ENCODE peak calls at places on chromosomes 2 and 18, in six cellular contexts. M is HCEC 1CT; W is LoVo; J is AG08395; G is NCI-H226; S is stimulated activated CD4-positive, alpha-beta T cell treated with anti-CD3 and anti-CD28 coated beads, TNF-alpha, amount 100 ng/mL, for 4 hours. L is an unnamed sample.

GRCh38 chr2:214471990-214472389 is 61.1 kb downstream of the VWC2L start:
- DNase-seq in G (no peak), S (no peak), J (no peak), W (no peak), M (peak), L (no peak)

GRCh38 chr2:234861841-234862735 is 89.7 kb upstream of the SH3BP4 start:
- DNase-seq in W (no peak), M (no peak), J (peak), S (no peak), G (no peak), L (no peak)

GRCh38 chr2:174208026-174208425 is 40.3 kb downstream of the OLA1 start:
- DNase-seq in J (no peak), S (no peak), W (no peak), M (no peak), G (no peak), L (no peak)

GRCh38 chr2:112547333-112547732 is 5.1 kb downstream of the POLR1B start:
- DNase-seq in W (no peak), M (peak), J (no peak), G (peak), S (no peak), L (peak)

GRCh38 chr2:161596148-161596547 is 28.1 kb upstream of the SLC4A10 start:
- DNase-seq in S (no peak), M (no peak), G (no peak), J (no peak), W (no peak), L (no peak)

GRCh38 chr2:74374509-74375205 is 5.5 kb downstream of the DCTN1 start:
- DNase-seq in W (no peak), S (no peak), J (peak), M (peak), G (no peak), L (peak)

GRCh38 chr2:231386446-231386845 is 9.1 kb upstream of the B3GNT7 start:
- DNase-seq in M (peak), G (peak), W (no peak), J (peak), S (no peak), L (no peak)

GRCh38 chr2:88254437-88255081 is 84.4 kb downstream of the THNSL2 start:
- DNase-seq in G (no peak), M (no peak), S (no peak), W (no peak), J (no peak), L (no peak)

GRCh38 chr2:25375371-25375988 is 33.8 kb upstream of the DNMT3A start:
- DNase-seq in G (no peak), J (no peak), M (no peak), W (no peak), S (no peak), L (no peak)

GRCh38 chr2:238009563-238009962 is 42.7 kb downstream of the UBE2F start:
- DNase-seq in G (no peak), M (no peak), J (no peak), S (no peak), W (no peak), L (no peak)

GRCh38 chr2:116952254-116952653 is 862.2 kb upstream of the DDX18 start:
- DNase-seq in S (no peak), G (no peak), J (no peak), M (no peak), W (no peak), L (no peak)

GRCh38 chr18:62045316-62045715 is 141.5 kb downstream of the PIGN start:
- DNase-seq in M (no peak), J (no peak), S (no peak), G (no peak), W (no peak), L (no peak)

GRCh38 chr2:70188460-70188859 is 2.4 kb downstream of the C2orf42 start:
- DNase-seq in M (no peak), J (no peak), S (no peak), G (no peak), W (peak), L (no peak)

GRCh38 chr18:76450452-76450851 is 44.6 kb downstream of the ZNF516 start:
- DNase-seq in J (no peak), W (no peak), G (no peak), M (no peak), S (no peak), L (no peak)

GRCh38 chr2:219912530-219912929 is 285.1 kb downstream of the SLC4A3 start:
- DNase-seq in S (no peak), W (no peak), G (peak), J (peak), M (peak), L (no peak)

GRCh38 chr18:36769611-36770314 is 59.0 kb downstream of the TPGS2 start:
- DNase-seq in S (no peak), G (no peak), J (no peak), M (no peak), W (no peak), L (no peak)

GRCh38 chr2:221655279-221655678 is 83.2 kb upstream of the EPHA4 start:
- DNase-seq in W (no peak), M (no peak), S (no peak), J (no peak), G (no peak), L (no peak)

GRCh38 chr18:26549103-26549485 is 741 bp upstream of the KCTD1 start:
- DNase-seq in G (no peak), J (no peak), W (peak), M (peak), S (no peak), L (no peak)

GRCh38 chr18:36601316-36601715 is 227.5 kb downstream of the TPGS2 start:
- DNase-seq in W (no peak), J (no peak), S (no peak), M (no peak), G (no peak), L (no peak)

GRCh38 chr18:12038661-12039417 is 54.8 kb upstream of the ANKRD62 start:
- DNase-seq in M (peak), J (peak), G (peak), W (peak), S (peak), L (peak)

GRCh38 chr2:117957616-117958015 is 56.3 kb downstream of the CCDC93 start:
- DNase-seq in S (no peak), M (no peak), G (no peak), J (no peak), W (no peak), L (no peak)

GRCh38 chr18:24368749-24369148 is 28.9 kb downstream of the OSBPL1A start:
- DNase-seq in S (no peak), J (no peak), W (no peak), G (no peak), M (no peak), L (no peak)

GRCh38 chr2:4828682-4829374 is 863.4 kb upstream of the SOX11 start:
- DNase-seq in J (no peak), M (no peak), W (no peak), S (no peak), G (no peak), L (no peak)

GRCh38 chr18:44474596-44474995 is 206.1 kb upstream of the SETBP1 start:
- DNase-seq in G (no peak), J (peak), W (no peak), S (no peak), M (no peak), L (no peak)

GRCh38 chr2:159069229-159069628 is 100.8 kb downstream of the TANC1 start:
- DNase-seq in G (no peak), M (no peak), W (no peak), J (no peak), S (no peak), L (no peak)

GRCh38 chr18:22044474-22045220 is 124.7 kb upstream of the GATA6 start:
- DNase-seq in J (no peak), S (no peak), M (no peak), G (no peak), W (peak), L (no peak)

GRCh38 chr2:8575011-8575750 is 106.7 kb upstream of the ID2 start:
- DNase-seq in G (no peak), S (no peak), J (peak), M (no peak), W (no peak), L (no peak)

GRCh38 chr2:143754732-143755131 is 625.5 kb downstream of the ARHGAP15 start:
- DNase-seq in J (no peak), M (no peak), W (no peak), S (no peak), G (no peak), L (no peak)

GRCh38 chr2:65129276-65129612 is 662 bp downstream of the RAB1A start:
- DNase-seq in G (no peak), M (no peak), J (no peak), W (no peak), S (no peak), L (no peak)